ENCODE peak calls at places on chromosomes 16 and 17, in five cellular contexts. One of them, this sample, is unnamed.

GRCh38 chr17:65193305-65194293 is 56.4 kb downstream of the RGS9 start:
- DNase-seq in naive thymus-derived CD4-positive, alpha-beta T cell: no peak
- DNase-seq in stimulated activated CD8-positive, alpha-beta memory T cell treated with anti-CD3 and anti-CD28 coated beads, Interleukin-4, amount 100 ng/mL, for 1 hour: no peak
- DNase-seq in EL: peak; percentile 47
- DNase-seq in NCI-H345: no peak
- DNase-seq in this sample: peak; percentile 31

GRCh38 chr16:4288148-4288921 is 15.5 kb upstream of the TFAP4 start:
- DNase-seq in naive thymus-derived CD4-positive, alpha-beta T cell: peak; percentile 74
- DNase-seq in stimulated activated CD8-positive, alpha-beta memory T cell treated with anti-CD3 and anti-CD28 coated beads, Interleukin-4, amount 100 ng/mL, for 1 hour: peak; percentile 81
- DNase-seq in EL: peak; percentile 66
- DNase-seq in NCI-H345: peak; percentile 65
- DNase-seq in this sample: peak; percentile 52

GRCh38 chr17:68509151-68510057 is 2.8 kb upstream of the PRKAR1A start:
- DNase-seq in naive thymus-derived CD4-positive, alpha-beta T cell: no peak
- DNase-seq in stimulated activated CD8-positive, alpha-beta memory T cell treated with anti-CD3 and anti-CD28 coated beads, Interleukin-4, amount 100 ng/mL, for 1 hour: no peak
- DNase-seq in EL: no peak
- DNase-seq in NCI-H345: peak; percentile 83
- DNase-seq in this sample: peak; percentile 26

GRCh38 chr17:33521784-33522183 is 228.7 kb upstream of the ASIC2 start:
- DNase-seq in naive thymus-derived CD4-positive, alpha-beta T cell: no peak
- DNase-seq in stimulated activated CD8-positive, alpha-beta memory T cell treated with anti-CD3 and anti-CD28 coated beads, Interleukin-4, amount 100 ng/mL, for 1 hour: no peak
- DNase-seq in EL: no peak
- DNase-seq in NCI-H345: peak; percentile 13
- DNase-seq in this sample: no peak

GRCh38 chr17:5418858-5419355 is 555 bp downstream of the NUP88 start:
- DNase-seq in naive thymus-derived CD4-positive, alpha-beta T cell: peak; percentile 81
- DNase-seq in stimulated activated CD8-positive, alpha-beta memory T cell treated with anti-CD3 and anti-CD28 coated beads, Interleukin-4, amount 100 ng/mL, for 1 hour: peak; percentile 13
- DNase-seq in EL: peak; percentile 34
- DNase-seq in NCI-H345: peak; percentile 9
- DNase-seq in this sample: peak; percentile 16

GRCh38 chr17:14203392-14203791 is 33.3 kb downstream of the CDRT15 start:
- DNase-seq in naive thymus-derived CD4-positive, alpha-beta T cell: peak; percentile 68
- DNase-seq in stimulated activated CD8-positive, alpha-beta memory T cell treated with anti-CD3 and anti-CD28 coated beads, Interleukin-4, amount 100 ng/mL, for 1 hour: no peak
- DNase-seq in EL: no peak
- DNase-seq in NCI-H345: no peak
- DNase-seq in this sample: no peak

GRCh38 chr17:42362245-42362961 is 25.8 kb downstream of the STAT3 start:
- DNase-seq in naive thymus-derived CD4-positive, alpha-beta T cell: no peak
- DNase-seq in stimulated activated CD8-positive, alpha-beta memory T cell treated with anti-CD3 and anti-CD28 coated beads, Interleukin-4, amount 100 ng/mL, for 1 hour: no peak
- DNase-seq in EL: peak; percentile 44
- DNase-seq in NCI-H345: peak; percentile 57
- DNase-seq in this sample: peak; percentile 84

GRCh38 chr16:54473201-54473993 is 186.8 kb upstream of the IRX3 start:
- DNase-seq in naive thymus-derived CD4-positive, alpha-beta T cell: no peak
- DNase-seq in stimulated activated CD8-positive, alpha-beta memory T cell treated with anti-CD3 and anti-CD28 coated beads, Interleukin-4, amount 100 ng/mL, for 1 hour: no peak
- DNase-seq in EL: no peak
- DNase-seq in NCI-H345: no peak
- DNase-seq in this sample: no peak

GRCh38 chr16:82506734-82507133 is 120.0 kb upstream of the CDH13 start:
- DNase-seq in naive thymus-derived CD4-positive, alpha-beta T cell: no peak
- DNase-seq in stimulated activated CD8-positive, alpha-beta memory T cell treated with anti-CD3 and anti-CD28 coated beads, Interleukin-4, amount 100 ng/mL, for 1 hour: no peak
- DNase-seq in EL: no peak
- DNase-seq in NCI-H345: no peak
- DNase-seq in this sample: peak; percentile 5

This sample was measured in RPMI7951.